ENCODE peak calls at places on chromosomes 6 and 20, in six cellular contexts. Q, W, C, L, T and V are unnamed samples.

GRCh38 chr20:63850689-63851547 is 10.4 kb upstream of the ABHD16B start:
- DNase-seq in Q (no peak), L (no peak), W (no peak), C (no peak), T (no peak), V (no peak)

GRCh38 chr20:51284161-51284560 is 258.4 kb downstream of the NFATC2 start:
- DNase-seq in T (no peak), W (no peak), C (no peak), Q (no peak), L (no peak), V (no peak)

GRCh38 chr6:52362443-52363221 is 681 bp downstream of the PAQR8 start:
- DNase-seq in W (no peak), C (peak; percentile 54), Q (peak; percentile 31), T (peak; percentile 68), L (peak; percentile 27), V (peak; percentile 30)

GRCh38 chr6:33007831-33008395 is 1.5 kb downstream of the HLA-DOA start:
- DNase-seq in L (no peak), T (no peak), W (no peak), C (no peak), Q (no peak), V (no peak)

GRCh38 chr6:68279793-68280557 is 355.1 kb upstream of the ADGRB3 start:
- DNase-seq in C (no peak), W (no peak), Q (no peak), T (no peak), L (no peak), V (no peak)

GRCh38 chr20:15642676-15643075 is 930.6 kb downstream of the KIF16B start:
- DNase-seq in C (no peak), L (no peak), T (no peak), Q (no peak), W (no peak), V (no peak)

GRCh38 chr20:16732506-16733152 is 2.8 kb downstream of the SNRPB2 start:
- DNase-seq in T (no peak), L (no peak), C (no peak), Q (no peak), W (no peak), V (no peak)

GRCh38 chr6:53986165-53986720 is 125.0 kb upstream of the MLIP start:
- DNase-seq in W (no peak), Q (no peak), C (no peak), L (peak; percentile 32), T (no peak), V (peak; percentile 69)

GRCh38 chr6:42790549-42791181 is 8.8 kb downstream of the BICRAL start:
- DNase-seq in T (no peak), L (no peak), Q (no peak), W (no peak), C (no peak), V (no peak)

GRCh38 chr6:89131599-89131998 is 13.7 kb upstream of the SRSF12 start:
- DNase-seq in Q (no peak), L (no peak), C (no peak), W (no peak), T (no peak), V (no peak)